ENCODE peak calls at places on chromosomes 7 and 10, in eight cellular contexts. S is IMR-90, E is mammary epithelial cell, R is lung, H is ovary, L is Caco-2, P is lower lobe of right lung, G is NT2/D1. M is an unnamed sample. For H3K4me1, the result is how much of the 10 kb centered on the place peaks cover.

GRCh38 chr10:17286562-17287089 is 58.6 kb downstream of the VIM start:
- DNase-seq in S (no peak), E (no peak), R (no peak), H (no peak), L (no peak), P (no peak), G (no peak), M (no peak)

GRCh38 chr10:114694062-114694461 is 36.0 kb upstream of the ABLIM1 start:
- DNase-seq in S (no peak), E (peak), R (no peak), H (no peak), L (no peak), P (no peak), G (no peak), M (no peak)

GRCh38 chr7:7351832-7352231 is 169.5 kb downstream of the C1GALT1 start:
- DNase-seq in S (no peak), E (no peak), R (no peak), H (no peak), L (no peak), P (no peak), G (peak), M (no peak)

GRCh38 chr10:58998924-58999713 is 177.3 kb upstream of the PHYHIPL start:
- DNase-seq in S (no peak), E (no peak), R (no peak), H (peak), L (no peak), P (no peak), G (no peak), M (no peak)

GRCh38 chr7:120981888-120982615 is 6.5 kb upstream of the CPED1 start:
- DNase-seq in S (peak), E (peak), R (no peak), H (no peak), L (no peak), P (no peak), G (no peak), M (no peak)

GRCh38 chr10:62916157-62916603 is 100.0 kb upstream of the EGR2 start:
- DNase-seq in S (peak), E (peak), R (no peak), H (no peak), L (no peak), P (no peak), G (no peak), M (no peak)

GRCh38 chr7:129825005-129825553 is 127.7 kb downstream of the UBE2H start:
- DNase-seq in S (no peak), E (peak), R (peak), H (peak), L (peak), P (peak), G (peak), M (peak)

GRCh38 chr7:10412426-10413019 is 561.1 kb upstream of the PHF14 start:
- DNase-seq in S (peak), E (peak), R (no peak), H (no peak), L (no peak), P (no peak), G (peak), M (no peak)

GRCh38 chr10:103548581-103549348 is 55.3 kb downstream of the NEURL1 start:
- DNase-seq in S (no peak), E (no peak), R (no peak), H (no peak), L (peak), P (no peak), G (no peak), M (peak)

GRCh38 chr10:13779748-13780147 is 193.0 kb downstream of the PRPF18 start:
- DNase-seq in S (no peak), E (no peak), R (no peak), H (no peak), L (no peak), P (no peak), G (no peak), M (no peak)

GRCh38 chr10:74502963-74503608 is 323.3 kb upstream of the KAT6B start:
- DNase-seq in S (peak), E (peak), R (no peak), H (no peak), L (no peak), P (no peak), G (no peak), M (no peak)

GRCh38 chr10:12835709-12836108 is 165.8 kb downstream of the CCDC3 start:
- DNase-seq in S (peak), E (peak), R (no peak), H (no peak), L (no peak), P (no peak), G (no peak), M (no peak)

GRCh38 chr7:38492010-38492409 is 139.2 kb downstream of the AMPH start:
- DNase-seq in S (no peak), E (no peak), R (no peak), H (no peak), L (no peak), P (no peak), G (peak), M (no peak)

GRCh38 chr10:70672165-70672992 is at the start of gene ADAMTS14:
- DNase-seq in S (no peak), E (no peak), R (no peak), H (no peak), L (no peak), P (no peak), G (no peak), M (no peak)

GRCh38 chr7:117666019-117666418 is 186.2 kb downstream of the CFTR start:
- DNase-seq in S (peak), E (peak), R (no peak), H (no peak), L (peak), P (no peak), G (no peak), M (no peak)

GRCh38 chr10:92162541-92162940 is 128.3 kb downstream of the CPEB3 start:
- DNase-seq in S (no peak), E (no peak), R (no peak), H (no peak), L (no peak), P (no peak), G (no peak), M (no peak)

GRCh38 chr7:158557441-158557755 is 30.2 kb downstream of the PTPRN2 start:
- DNase-seq in S (no peak), E (no peak), R (no peak), H (no peak), L (no peak), P (no peak), G (no peak), M (no peak)

GRCh38 chr7:104231054-104232046 is 23.5 kb upstream of the ORC5 start:
- DNase-seq in S (peak), E (peak), R (no peak), H (peak), L (peak), P (peak), G (peak), M (peak)

GRCh38 chr10:104589871-104590270 is 51.2 kb upstream of the SORCS3 start:
- DNase-seq in S (peak), E (peak), R (no peak), H (no peak), L (no peak), P (no peak), G (peak), M (no peak)

GRCh38 chr10:124127563-124127962 is 34.2 kb upstream of the CHST15 start:
- DNase-seq in S (no peak), E (no peak), R (no peak), H (no peak), L (no peak), P (no peak), G (no peak), M (no peak)
- H3K4me3 ChIP-seq in S (no peak), E (no peak), R (no peak), H (no peak), L (no peak), P (no peak), G (no peak), M (no peak)

DNA sequence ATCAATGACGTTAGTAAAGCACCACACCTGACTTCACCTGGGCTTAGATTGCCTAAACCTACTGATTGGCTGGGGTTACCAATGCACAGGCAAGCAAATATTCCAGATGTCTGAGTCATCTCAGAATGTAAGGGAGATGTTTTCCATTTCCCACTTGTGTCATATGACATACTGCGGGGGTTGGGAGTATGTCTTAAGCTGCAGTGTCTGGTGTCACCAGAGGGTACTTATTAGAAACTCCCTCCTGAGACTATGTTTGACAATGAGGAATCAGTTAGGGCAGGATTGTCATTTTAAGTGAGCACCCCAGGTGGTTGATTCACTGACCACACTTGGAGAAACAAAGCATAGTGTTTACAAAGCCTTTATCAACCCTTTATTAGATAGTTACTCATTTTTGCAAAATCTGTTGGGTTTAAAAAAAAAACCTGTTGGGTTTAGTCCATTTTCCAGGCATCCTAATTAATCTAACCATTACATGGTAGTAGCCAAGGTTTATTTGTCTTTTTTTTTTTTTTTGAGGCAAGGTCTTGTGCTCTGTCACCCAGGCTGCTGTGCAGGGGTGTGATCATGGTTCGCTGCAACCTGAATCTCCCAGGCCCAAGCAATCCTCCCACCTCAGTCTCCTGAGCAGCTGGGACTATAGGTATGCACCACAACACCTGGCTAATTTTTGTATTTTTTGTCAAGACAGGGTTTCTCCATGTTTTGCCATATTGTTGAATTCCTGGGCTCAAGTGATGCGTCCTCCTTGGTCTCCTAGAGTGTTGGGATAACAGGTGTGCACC is 72.5 kb downstream of the CDK6 start:
- DNase-seq in S (peak), E (peak), R (no peak), H (no peak), L (peak), P (no peak), G (peak), M (no peak)
- H3K4me1 ChIP-seq in S (under half), E (half or more), R (under half), H (under half), L (half or more), P (under half), G (under half), M (under half)

GRCh38 chr10:126906704-126907422 is 1.6 kb downstream of the DOCK1 start:
- DNase-seq in S (no peak), E (no peak), R (no peak), H (no peak), L (no peak), P (no peak), G (no peak), M (no peak)
- H3K4me3 ChIP-seq in S (peak), E (peak), R (peak), H (no peak), L (peak), P (peak), G (peak), M (no peak)

GRCh38 chr7:105769951-105770628 is 106.3 kb downstream of the ATXN7L1 start:
- DNase-seq in S (peak), E (no peak), R (no peak), H (no peak), L (no peak), P (no peak), G (no peak), M (no peak)
- H3K4me1 ChIP-seq in S (under half), E (under half), R (under half), H (under half), L (under half), P (under half), G (under half), M (under half)

GRCh38 chr7:39539816-39540215 is 26.4 kb upstream of the YAE1 start:
- DNase-seq in S (no peak), E (no peak), R (no peak), H (no peak), L (no peak), P (no peak), G (no peak), M (no peak)
- H3K4me3 ChIP-seq in S (no peak), E (no peak), R (no peak), H (no peak), L (no peak), P (no peak), G (no peak), M (no peak)

DNA sequence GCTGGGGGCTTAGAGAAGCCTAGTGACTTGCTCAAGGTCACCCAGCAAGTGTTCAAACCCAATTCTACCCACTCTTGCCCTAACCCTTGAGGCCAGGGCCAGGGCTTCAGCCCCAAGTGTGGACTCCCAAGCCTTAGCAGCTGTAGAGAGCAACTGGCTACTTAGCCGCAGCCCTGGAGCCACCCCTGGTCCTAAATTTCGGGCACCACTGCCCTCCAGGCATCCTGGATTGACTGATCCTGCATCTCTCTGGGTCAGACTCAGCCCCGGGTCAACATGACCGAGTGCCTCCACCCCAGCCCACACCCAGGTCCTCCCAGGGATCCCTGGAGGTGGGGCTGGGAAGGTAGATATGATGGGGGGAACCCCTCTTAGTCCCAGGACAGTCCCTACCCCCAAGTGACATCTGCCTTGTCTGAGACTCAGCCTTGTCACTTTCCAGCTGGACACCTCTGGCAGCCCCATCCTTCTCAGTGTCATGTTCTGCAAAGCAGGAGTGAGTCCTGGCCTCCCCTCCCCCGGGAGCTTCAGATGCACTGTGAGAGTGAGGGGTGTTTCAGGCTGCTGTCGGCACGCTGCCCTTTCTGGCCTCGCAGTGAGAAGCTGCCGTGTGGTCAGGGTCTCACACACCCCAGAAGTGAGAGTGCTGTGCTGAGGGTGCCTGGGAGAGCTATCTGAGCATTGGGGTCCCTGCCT is 89.8 kb downstream of the ZMIZ1 start:
- DNase-seq in S (no peak), E (no peak), R (no peak), H (no peak), L (no peak), P (no peak), G (peak), M (no peak)
- H3K4me1 ChIP-seq in S (half or more), E (under half), R (under half), H (half or more), L (under half), P (half or more), G (under half), M (under half)

M was measured in mucosa of descending colon.